ENCODE peak calls at places on chromosomes 12 and 14, in five cellular contexts. U, Y, H, R and G are unnamed samples.

GRCh38 chr14:84988391-84988790 is 541.6 kb upstream of the FLRT2 start:
- DNase-seq in H (no peak), Y (no peak), R (no peak), U (no peak), G (no peak)

GRCh38 chr12:2414810-2415567 is 362.2 kb downstream of the CACNA1C start:
- DNase-seq in Y (no peak), H (no peak), U (no peak), R (no peak), G (no peak)

GRCh38 chr12:120225852-120226640 is 25.1 kb upstream of the RPLP0 start:
- DNase-seq in H (no peak), R (peak), U (no peak), Y (no peak), G (no peak)

GRCh38 chr12:21795648-21796328 is 21.3 kb upstream of the KCNJ8 start:
- DNase-seq in Y (no peak), U (no peak), R (no peak), H (no peak), G (no peak)

GRCh38 chr14:99628832-99629618 is 15.9 kb upstream of the HHIPL1 start:
- DNase-seq in U (peak), Y (peak), R (peak), H (peak), G (peak)

GRCh38 chr14:33414041-33414440 is 475.4 kb downstream of the NPAS3 start:
- DNase-seq in Y (no peak), U (no peak), H (no peak), R (no peak), G (no peak)

GRCh38 chr14:23364164-23364571 is 804 bp downstream of the EFS start:
- DNase-seq in Y (no peak), R (no peak), H (peak), U (no peak), G (peak)

GRCh38 chr12:72293701-72294100 is 21.5 kb downstream of the TRHDE start:
- DNase-seq in Y (no peak), H (no peak), U (no peak), R (no peak), G (no peak)

GRCh38 chr14:83777516-83777915 is 1752.4 kb upstream of the FLRT2 start:
- DNase-seq in R (no peak), U (no peak), Y (no peak), H (no peak), G (no peak)

GRCh38 chr12:9509464-9510166 is 98.1 kb downstream of the KLRB1 start:
- DNase-seq in U (peak), Y (peak), R (no peak), H (no peak), G (no peak)

GRCh38 chr14:29078810-29079522 is 312.4 kb downstream of the FOXG1 start:
- DNase-seq in H (no peak), R (no peak), U (no peak), Y (no peak), G (no peak)

GRCh38 chr14:90828642-90829487 is 12.6 kb upstream of the TTC7B start:
- DNase-seq in Y (no peak), H (no peak), R (peak), U (no peak), G (no peak)

GRCh38 chr14:74299061-74299545 is 3.6 kb downstream of the ABCD4 start:
- DNase-seq in H (no peak), U (peak), Y (no peak), R (no peak), G (no peak)

GRCh38 chr12:75805905-75806304 is 225.7 kb downstream of the PHLDA1 start:
- DNase-seq in R (no peak), Y (no peak), U (no peak), H (no peak), G (no peak)

GRCh38 chr14:92986254-92987147 is 63.6 kb downstream of the CHGA start:
- DNase-seq in U (no peak), H (no peak), R (peak), Y (no peak), G (no peak)

GRCh38 chr14:92982941-92983340 is 60.0 kb downstream of the CHGA start:
- DNase-seq in H (no peak), U (no peak), R (no peak), Y (no peak), G (no peak)

GRCh38 chr14:92985521-92985920 is 62.6 kb downstream of the CHGA start:
- DNase-seq in U (no peak), H (no peak), Y (no peak), R (no peak), G (no peak)

GRCh38 chr14:92984896-92985295 is 61.9 kb downstream of the CHGA start:
- DNase-seq in Y (no peak), U (no peak), H (no peak), R (no peak), G (no peak)

GRCh38 chr14:92984082-92984788 is 61.3 kb downstream of the CHGA start:
- DNase-seq in R (no peak), U (no peak), H (no peak), Y (no peak), G (no peak)
- H3K27ac ChIP-seq in R (no peak), U (no peak), H (no peak), Y (no peak), G (no peak)

DNA sequence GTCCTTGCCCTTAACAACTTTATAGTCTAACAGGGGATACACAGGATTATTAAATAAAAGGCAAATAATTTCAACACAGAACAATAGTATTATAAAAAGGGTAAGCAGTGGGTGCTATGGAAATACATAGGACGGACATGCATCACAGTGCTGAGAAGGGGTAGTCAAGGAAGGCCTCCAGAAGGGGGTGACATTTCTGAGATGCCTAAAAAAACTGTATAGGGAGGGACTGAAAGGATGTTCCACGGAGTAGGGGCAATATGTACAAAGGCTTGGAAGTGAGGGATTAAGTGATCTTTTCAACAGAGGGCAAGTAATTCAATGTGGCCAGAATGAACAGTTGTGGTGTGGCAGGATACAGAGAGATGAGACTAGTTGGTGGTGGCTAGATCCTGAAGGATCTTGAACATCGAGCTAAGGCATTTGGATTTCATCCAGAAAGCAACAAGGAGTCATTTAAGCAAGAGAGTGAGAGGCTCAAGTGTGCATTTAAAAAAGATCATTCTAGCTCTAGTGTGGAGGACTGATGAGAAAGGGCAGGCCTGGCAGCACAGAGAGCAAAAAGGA is 8.9 kb upstream of the ATP5MC2 start:
- DNase-seq in U (no peak), H (no peak), R (no peak), Y (no peak), G (no peak)
- H3K27ac ChIP-seq in U (no peak), H (no peak), R (no peak), Y (no peak), G (no peak)

GRCh38 chr12:124525927-124526692 is 41.3 kb downstream of the NCOR2 start:
- DNase-seq in R (no peak), Y (no peak), U (no peak), H (no peak), G (no peak)
- H3K27ac ChIP-seq in R (no peak), Y (no peak), U (no peak), H (peak), G (no peak)

GRCh38 chr12:55932546-55932919 is 1.6 kb downstream of the DGKA start:
- DNase-seq in Y (no peak), H (no peak), R (no peak), U (no peak), G (no peak)
- H3K27ac ChIP-seq in Y (peak), H (peak), R (peak), U (peak), G (no peak)

DNA sequence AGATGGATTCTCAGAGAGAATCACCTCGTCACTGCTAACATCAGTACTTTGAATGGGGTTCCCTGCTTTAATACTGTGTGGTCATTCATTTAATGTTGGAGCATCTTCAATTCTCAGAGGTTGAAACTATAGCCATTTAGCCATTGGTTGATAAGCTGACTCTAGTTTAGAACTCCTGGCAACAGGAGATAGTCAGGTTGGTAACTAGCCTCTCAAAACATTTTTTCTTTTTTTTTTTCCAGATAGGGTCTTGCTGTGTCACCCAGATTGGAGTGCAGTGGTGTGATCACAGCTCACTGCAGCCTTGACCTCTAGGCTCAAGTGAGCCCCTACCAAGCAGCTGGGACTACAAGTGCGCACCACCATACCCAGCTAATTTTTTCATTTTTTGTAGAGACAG is 3.5 kb upstream of the NCKAP5L start:
- DNase-seq in Y (no peak), U (no peak), R (no peak), H (no peak), G (no peak)
- H3K27ac ChIP-seq in Y (no peak), U (no peak), R (no peak), H (no peak), G (no peak)

GRCh38 chr14:95289323-95290010 is 30.2 kb downstream of the CLMN start:
- DNase-seq in Y (no peak), R (no peak), U (no peak), H (no peak), G (no peak)

GRCh38 chr14:95291859-95292542 is 27.7 kb downstream of the CLMN start:
- DNase-seq in U (peak), Y (no peak), R (peak), H (peak), G (peak)

GRCh38 chr14:95290021-95290420 is 29.7 kb downstream of the CLMN start:
- DNase-seq in Y (no peak), H (no peak), R (no peak), U (no peak), G (no peak)

GRCh38 chr14:95292660-95293425 is 26.9 kb downstream of the CLMN start:
- DNase-seq in R (no peak), H (no peak), U (no peak), Y (no peak), G (no peak)

DNA sequence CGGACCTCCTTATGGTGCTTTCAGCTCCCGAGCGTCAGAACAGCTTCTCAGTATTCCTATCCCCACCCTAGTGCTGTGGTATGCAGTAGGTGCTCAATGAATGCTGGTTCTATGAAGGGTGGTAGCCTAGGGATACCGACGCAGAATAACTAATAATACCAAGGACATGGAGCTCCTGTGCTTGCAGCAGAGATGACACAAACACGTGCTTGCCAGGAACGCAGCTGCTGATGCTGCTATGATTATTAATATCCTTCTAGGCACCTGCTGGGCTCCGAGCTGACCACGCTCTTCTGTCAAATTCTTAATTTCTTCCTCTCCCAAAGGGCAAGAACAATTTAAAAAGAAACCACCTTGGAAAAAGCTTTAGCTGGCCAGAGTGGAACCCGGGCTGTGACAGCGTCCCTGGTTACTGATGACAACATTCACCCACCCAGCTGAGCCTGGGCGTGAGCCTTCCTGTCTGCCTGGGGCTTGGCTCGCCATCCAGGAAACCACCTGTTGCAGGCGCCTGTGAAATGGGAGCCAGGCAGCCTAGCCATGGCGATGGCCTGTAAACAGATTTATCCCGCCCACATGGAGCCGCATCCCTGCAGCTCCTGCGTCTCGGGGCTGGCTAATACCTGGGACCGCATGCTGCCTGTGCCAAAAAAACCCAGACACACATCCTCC is 28.8 kb downstream of the CLMN start:
- DNase-seq in U (no peak), H (no peak), R (peak), Y (no peak), G (no peak)
- H3K27ac ChIP-seq in U (no peak), H (peak), R (peak), Y (no peak), G (peak)

DNA sequence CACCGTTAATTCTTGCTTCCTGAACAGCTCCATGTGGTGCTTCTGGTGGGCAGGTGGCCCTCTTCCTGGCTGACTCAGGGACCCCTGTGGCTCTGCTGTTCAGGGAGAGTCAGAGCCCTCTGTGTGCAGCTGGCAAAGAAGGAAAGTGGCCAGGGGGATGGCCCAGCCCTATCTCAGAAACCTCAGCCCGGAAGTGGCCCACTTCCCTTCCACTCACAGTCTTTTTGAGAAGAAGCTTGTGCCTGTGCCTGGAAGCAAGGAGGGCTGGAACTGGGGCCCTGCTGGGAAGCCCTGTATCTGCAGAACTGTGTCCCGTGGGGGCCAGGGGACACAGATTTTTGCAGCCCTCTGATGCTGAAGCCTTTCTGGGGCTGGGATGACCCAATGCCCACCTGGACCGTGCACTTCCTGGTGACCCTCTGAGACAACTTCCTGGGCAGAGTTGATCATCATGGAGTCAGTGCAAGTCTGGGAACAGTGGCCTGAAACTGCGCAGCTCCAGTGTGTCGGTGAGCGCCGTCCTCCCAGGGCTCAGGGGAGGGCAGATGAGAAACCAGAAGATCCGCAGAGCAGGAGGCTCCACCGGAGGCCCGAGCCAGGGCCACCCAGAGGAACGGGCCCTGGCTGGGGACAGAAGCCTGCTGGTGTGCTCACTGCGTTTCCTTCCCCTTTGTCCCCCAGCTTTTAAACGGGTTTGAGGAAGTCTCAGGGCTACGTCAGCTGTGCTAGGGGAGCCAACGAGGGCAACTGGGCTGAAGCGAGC is 217.3 kb upstream of the RTL1 start:
- DNase-seq in Y (no peak), R (peak), H (no peak), U (no peak), G (no peak)
- H3K27ac ChIP-seq in Y (no peak), R (peak), H (peak), U (no peak), G (peak)

DNA sequence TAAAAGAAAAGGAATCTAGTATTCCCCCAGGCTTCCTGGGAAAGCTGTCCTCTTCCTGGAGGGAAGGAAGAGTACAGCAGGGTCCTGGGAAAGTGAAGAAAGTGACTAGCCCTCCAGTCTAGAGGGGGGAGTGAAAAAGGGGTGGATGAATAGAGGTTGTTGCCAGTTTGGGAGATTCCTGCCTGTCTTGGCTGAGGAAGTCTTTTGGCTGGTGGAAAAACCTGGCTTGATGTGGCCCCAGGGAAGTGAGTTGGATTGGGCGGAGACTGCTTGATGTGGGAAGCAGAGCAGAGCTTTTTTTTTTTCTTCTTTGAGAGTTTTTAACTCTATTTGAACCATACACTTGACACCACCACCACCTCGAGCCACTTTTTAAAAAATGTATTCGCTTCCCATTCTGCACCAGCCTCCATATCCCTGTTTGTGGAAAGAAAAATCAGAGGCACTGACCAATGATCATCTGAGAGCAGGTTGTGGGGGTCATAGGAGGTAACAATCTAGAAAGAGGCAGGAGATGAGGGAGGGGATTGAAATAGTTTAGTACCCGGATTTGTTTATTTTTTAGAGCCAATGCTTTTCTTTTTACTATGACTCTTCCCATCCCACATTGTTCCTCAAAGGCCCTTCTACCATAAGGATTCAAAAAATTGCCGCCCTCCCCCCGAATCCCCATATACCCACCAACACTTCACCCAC is 718 bp upstream of the DTX3 start:
- DNase-seq in U (no peak), H (no peak), R (no peak), Y (no peak), G (no peak)
- H3K27ac ChIP-seq in U (no peak), H (peak), R (peak), Y (peak), G (peak)

GRCh38 chr12:6181583-6182278 is 18.5 kb upstream of the CD9 start:
- DNase-seq in Y (no peak), H (no peak), U (no peak), R (no peak), G (no peak)
- H3K27ac ChIP-seq in Y (peak), H (peak), U (no peak), R (peak), G (peak)